ENCODE peak calls at places on chromosomes 4 and X, in four cellular contexts. One of them, this sample, is unnamed.

GRCh38 chr4:5168891-5169290 is 117.6 kb downstream of the STK32B start:
- DNase-seq in sigmoid colon: no peak
- DNase-seq in head of caudate nucleus: no peak
- DNase-seq in GM10248: no peak
- DNase-seq in this sample: no peak

GRCh38 chrX:153055827-153056748 is at the start of gene PNMA3:
- DNase-seq in sigmoid colon: no peak
- DNase-seq in head of caudate nucleus: no peak
- DNase-seq in GM10248: no peak
- DNase-seq in this sample: peak; percentile 51

GRCh38 chr4:24067781-24068193 is 177.9 kb upstream of the PPARGC1A start:
- DNase-seq in sigmoid colon: no peak
- DNase-seq in head of caudate nucleus: no peak
- DNase-seq in GM10248: no peak
- DNase-seq in this sample: no peak

GRCh38 chr4:137611998-137612700 is 79.9 kb upstream of the PCDH18 start:
- DNase-seq in sigmoid colon: no peak
- DNase-seq in head of caudate nucleus: no peak
- DNase-seq in GM10248: no peak
- DNase-seq in this sample: no peak

GRCh38 chrX:70480660-70481018 is 36.0 kb downstream of the DLG3 start:
- DNase-seq in sigmoid colon: no peak
- DNase-seq in head of caudate nucleus: peak; percentile 34
- DNase-seq in GM10248: no peak
- DNase-seq in this sample: no peak

GRCh38 chrX:136725446-136726104 is 55.2 kb downstream of the ARHGEF6 start:
- DNase-seq in sigmoid colon: peak; percentile 74
- DNase-seq in head of caudate nucleus: no peak
- DNase-seq in GM10248: no peak
- DNase-seq in this sample: no peak

GRCh38 chrX:103063191-103063845 is 653 bp downstream of the BEX1 start:
- DNase-seq in sigmoid colon: no peak
- DNase-seq in head of caudate nucleus: peak; percentile 8
- DNase-seq in GM10248: no peak
- DNase-seq in this sample: no peak

GRCh38 chr4:106986486-106986885 is 49.6 kb downstream of the DKK2 start:
- DNase-seq in sigmoid colon: no peak
- DNase-seq in head of caudate nucleus: no peak
- DNase-seq in GM10248: no peak
- DNase-seq in this sample: no peak

GRCh38 chrX:69185886-69186285 is 20.6 kb upstream of the PJA1 start:
- DNase-seq in sigmoid colon: no peak
- DNase-seq in head of caudate nucleus: no peak
- DNase-seq in GM10248: no peak
- DNase-seq in this sample: no peak

GRCh38 chr4:60757986-60758385 is 442.1 kb upstream of the ADGRL3 start:
- DNase-seq in sigmoid colon: no peak
- DNase-seq in head of caudate nucleus: no peak
- DNase-seq in GM10248: no peak
- DNase-seq in this sample: no peak

GRCh38 chrX:136694491-136695087 is 46.6 kb downstream of the CD40LG start:
- DNase-seq in sigmoid colon: no peak
- DNase-seq in head of caudate nucleus: no peak
- DNase-seq in GM10248: peak; percentile 54
- DNase-seq in this sample: peak; percentile 8

GRCh38 chr4:123102897-123103489 is 180.6 kb upstream of the NUDT6 start:
- DNase-seq in sigmoid colon: no peak
- DNase-seq in head of caudate nucleus: no peak
- DNase-seq in GM10248: peak; percentile 25
- DNase-seq in this sample: peak; percentile 33

GRCh38 chr4:25663778-25664177 is 8.1 kb downstream of the SLC34A2 start:
- DNase-seq in sigmoid colon: no peak
- DNase-seq in head of caudate nucleus: no peak
- DNase-seq in GM10248: no peak
- DNase-seq in this sample: no peak

GRCh38 chr4:2334826-2335728 is 73.2 kb upstream of the MXD4 start:
- DNase-seq in sigmoid colon: peak; percentile 61
- DNase-seq in head of caudate nucleus: no peak
- DNase-seq in GM10248: no peak
- DNase-seq in this sample: no peak

GRCh38 chr4:70705146-70705855 is 16.5 kb upstream of the RUFY3 start:
- DNase-seq in sigmoid colon: peak; percentile 85
- DNase-seq in head of caudate nucleus: peak; percentile 60
- DNase-seq in GM10248: peak; percentile 82
- DNase-seq in this sample: peak; percentile 81

GRCh38 chr4:182085051-182085480 is 158.1 kb upstream of the TENM3 start:
- DNase-seq in sigmoid colon: no peak
- DNase-seq in head of caudate nucleus: no peak
- DNase-seq in GM10248: no peak
- DNase-seq in this sample: no peak

GRCh38 chrX:24014388-24015018 is 12.5 kb downstream of the KLHL15 start:
- DNase-seq in sigmoid colon: no peak
- DNase-seq in head of caudate nucleus: no peak
- DNase-seq in GM10248: no peak
- DNase-seq in this sample: no peak

GRCh38 chrX:43655151-43655676 is 885 bp upstream of the MAOA start:
- DNase-seq in sigmoid colon: peak; percentile 76
- DNase-seq in head of caudate nucleus: peak; percentile 4
- DNase-seq in GM10248: peak; percentile 8
- DNase-seq in this sample: no peak

GRCh38 chr4:188992706-188993105 is 853.5 kb downstream of the TRIML1 start:
- DNase-seq in sigmoid colon: no peak
- DNase-seq in head of caudate nucleus: no peak
- DNase-seq in GM10248: no peak
- DNase-seq in this sample: no peak

GRCh38 chr4:147381749-147382148 is 99.1 kb upstream of the EDNRA start:
- DNase-seq in sigmoid colon: no peak
- DNase-seq in head of caudate nucleus: no peak
- DNase-seq in GM10248: no peak
- DNase-seq in this sample: no peak

GRCh38 chr4:11532138-11532537 is 103.4 kb upstream of the HS3ST1 start:
- DNase-seq in sigmoid colon: no peak
- DNase-seq in head of caudate nucleus: no peak
- DNase-seq in GM10248: no peak
- DNase-seq in this sample: no peak

GRCh38 chrX:34656467-34656841 is 631 bp downstream of the TMEM47 start:
- DNase-seq in sigmoid colon: peak; percentile 60
- DNase-seq in head of caudate nucleus: no peak
- DNase-seq in GM10248: no peak
- DNase-seq in this sample: no peak

GRCh38 chr4:173990126-173990878 is 293.2 kb downstream of the FBXO8 start:
- DNase-seq in sigmoid colon: no peak
- DNase-seq in head of caudate nucleus: no peak
- DNase-seq in GM10248: no peak
- DNase-seq in this sample: no peak

GRCh38 chr4:87092389-87093141 is 127.9 kb downstream of the KLHL8 start:
- DNase-seq in sigmoid colon: peak; percentile 87
- DNase-seq in head of caudate nucleus: peak; percentile 40
- DNase-seq in GM10248: peak; percentile 31
- DNase-seq in this sample: no peak

GRCh38 chrX:36961590-36961989 is 46.6 kb upstream of the FAM47C start:
- DNase-seq in sigmoid colon: no peak
- DNase-seq in head of caudate nucleus: no peak
- DNase-seq in GM10248: no peak
- DNase-seq in this sample: no peak

GRCh38 chr4:159401791-159402380 is 299.0 kb downstream of the RAPGEF2 start:
- DNase-seq in sigmoid colon: no peak
- DNase-seq in head of caudate nucleus: no peak
- DNase-seq in GM10248: no peak
- DNase-seq in this sample: no peak

GRCh38 chr4:123986268-123986798 is 589.7 kb downstream of the SPRY1 start:
- DNase-seq in sigmoid colon: peak; percentile 88
- DNase-seq in head of caudate nucleus: no peak
- DNase-seq in GM10248: no peak
- DNase-seq in this sample: no peak

GRCh38 chrX:38870386-38870895 is 69.2 kb downstream of the MID1IP1 start:
- DNase-seq in sigmoid colon: no peak
- DNase-seq in head of caudate nucleus: no peak
- DNase-seq in GM10248: no peak
- DNase-seq in this sample: no peak

GRCh38 chrX:68832516-68833447 is 4.0 kb downstream of the EFNB1 start:
- DNase-seq in sigmoid colon: peak; percentile 58
- DNase-seq in head of caudate nucleus: no peak
- DNase-seq in GM10248: no peak
- DNase-seq in this sample: no peak

GRCh38 chrX:17579021-17579420 is 158.3 kb upstream of the SCML1 start:
- DNase-seq in sigmoid colon: no peak
- DNase-seq in head of caudate nucleus: no peak
- DNase-seq in GM10248: no peak
- DNase-seq in this sample: no peak

GRCh38 chr4:26058537-26058936 is 144.5 kb downstream of the SMIM20 start:
- DNase-seq in sigmoid colon: no peak
- DNase-seq in head of caudate nucleus: no peak
- DNase-seq in GM10248: no peak
- DNase-seq in this sample: no peak

GRCh38 chrX:95950679-95951078 is 734.0 kb upstream of the DIAPH2 start:
- DNase-seq in sigmoid colon: no peak
- DNase-seq in head of caudate nucleus: no peak
- DNase-seq in GM10248: no peak
- DNase-seq in this sample: no peak

GRCh38 chr4:73704314-73705055 is 35.9 kb upstream of the CXCL8 start:
- DNase-seq in sigmoid colon: peak; percentile 87
- DNase-seq in head of caudate nucleus: no peak
- DNase-seq in GM10248: no peak
- DNase-seq in this sample: no peak

GRCh38 chr4:186606593-186606992 is 51.2 kb upstream of the MTNR1A start:
- DNase-seq in sigmoid colon: no peak
- DNase-seq in head of caudate nucleus: no peak
- DNase-seq in GM10248: no peak
- DNase-seq in this sample: no peak

GRCh38 chrX:106891762-106892161 is 11.4 kb downstream of the RIPPLY1 start:
- DNase-seq in sigmoid colon: no peak
- DNase-seq in head of caudate nucleus: no peak
- DNase-seq in GM10248: no peak
- DNase-seq in this sample: no peak

GRCh38 chrX:1488141-1488540 is 35.4 kb upstream of the ASMTL start:
- DNase-seq in sigmoid colon: peak; percentile 21
- DNase-seq in head of caudate nucleus: no peak
- DNase-seq in GM10248: no peak
- DNase-seq in this sample: no peak

GRCh38 chr4:139704915-139705485 is 39.4 kb downstream of the MGST2 start:
- DNase-seq in sigmoid colon: no peak
- DNase-seq in head of caudate nucleus: no peak
- DNase-seq in GM10248: no peak
- DNase-seq in this sample: no peak

GRCh38 chr4:183798249-183798920 is 106.7 kb upstream of the STOX2 start:
- DNase-seq in sigmoid colon: no peak
- DNase-seq in head of caudate nucleus: peak; percentile 20
- DNase-seq in GM10248: no peak
- DNase-seq in this sample: peak; percentile 36

This sample was measured in frontal cortex.